ENCODE peak calls at places on chromosome 22, in four cellular contexts. B is stimulated activated CD4-positive, alpha-beta T cell treated with anti-CD3 and anti-CD28 coated beads, Interleukin-12 subunit alpha, Interleukin-12 subunit beta, amount 100 ng/mL, for 48 hours; S is NCI-H774; W is left ventricle myocardium inferior. Q is an unnamed sample.

GRCh38 chr22:46067159-46068111 is 82.9 kb upstream of the PPARA start:
- DNase-seq in B (no peak), S (no peak), W (peak), Q (no peak)

GRCh38 chr22:32805586-32805881 is 4.0 kb downstream of the TIMP3 start:
- DNase-seq in B (no peak), S (no peak), W (no peak), Q (no peak)

GRCh38 chr22:20508815-20509271 is 1.4 kb downstream of the MED15 start:
- DNase-seq in B (no peak), S (no peak), W (no peak), Q (no peak)

GRCh38 chr22:22195265-22196017 is 49.1 kb upstream of the VPREB1 start:
- DNase-seq in B (peak), S (peak), W (no peak), Q (peak)

GRCh38 chr22:35454416-35455054 is 54.6 kb downstream of the MCM5 start:
- DNase-seq in B (no peak), S (no peak), W (no peak), Q (no peak)

GRCh38 chr22:20130319-20130718 is 1.3 kb upstream of the ZDHHC8 start:
- DNase-seq in B (no peak), S (no peak), W (no peak), Q (peak)

GRCh38 chr22:43038325-43038724 is 23.4 kb upstream of the PACSIN2 start:
- DNase-seq in B (no peak), S (no peak), W (no peak), Q (no peak)

GRCh38 chr22:20777420-20778177 is 3.7 kb downstream of the SERPIND1 start:
- DNase-seq in B (no peak), S (no peak), W (no peak), Q (no peak)

GRCh38 chr22:46028069-46028991 is 51.4 kb upstream of the WNT7B start:
- DNase-seq in B (no peak), S (no peak), W (peak), Q (no peak)

GRCh38 chr22:27223317-27224177 is 566.2 kb downstream of the MIAT start:
- DNase-seq in B (no peak), S (no peak), W (no peak), Q (no peak)

GRCh38 chr22:27752141-27752540 is 49.4 kb downstream of the MN1 start:
- DNase-seq in B (no peak), S (no peak), W (no peak), Q (no peak)

GRCh38 chr22:33271390-33272161 is 213.4 kb upstream of the SYN3 start:
- DNase-seq in B (no peak), S (peak), W (peak), Q (peak)

GRCh38 chr22:42945736-42946135 is 69.2 kb downstream of the PACSIN2 start:
- DNase-seq in B (no peak), S (no peak), W (no peak), Q (no peak)

GRCh38 chr22:33922268-33922667 is 2.0 kb upstream of the LARGE1 start:
- DNase-seq in B (no peak), S (no peak), W (peak), Q (peak)

GRCh38 chr22:37425800-37426531 is 1.3 kb downstream of the ELFN2 start:
- DNase-seq in B (no peak), S (no peak), W (no peak), Q (no peak)

GRCh38 chr22:20206709-20207215 is 55.9 kb upstream of the CCDC188 start:
- DNase-seq in B (no peak), S (no peak), W (no peak), Q (no peak)

GRCh38 chr22:35894937-35895708 is 133.5 kb downstream of the RBFOX2 start:
- DNase-seq in B (no peak), S (no peak), W (no peak), Q (no peak)

GRCh38 chr22:49046546-49047305 is 780.9 kb downstream of the BRD1 start:
- DNase-seq in B (no peak), S (peak), W (no peak), Q (no peak)

Q was measured in NCI-H1092.